ENCODE peak calls at places on chromosome 18, in nine cellular contexts. A is kidney epithelial cell, U is fibroblast of lung, Q is NT2/D1, S is brain microvascular endothelial cell, T is cardiac muscle cell, C is heart left ventricle, B is psoas muscle, H is neural progenitor cell. X is an unnamed sample. For H3K36me3, the result is how much of the 10 kb centered on the place peaks cover.

GRCh38 chr18:22983175-22983574 is 50.0 kb downstream of the RBBP8 start:
- DNase-seq in U (peak), S (no peak), Q (no peak), H (peak), C (no peak), A (no peak), B (no peak), T (peak), X (no peak)

GRCh38 chr18:75563150-75563549 is 135.6 kb upstream of the SMIM21 start:
- DNase-seq in C (no peak), T (no peak), U (no peak), Q (no peak), A (no peak), H (no peak), S (no peak), B (no peak), X (no peak)

GRCh38 chr18:48106976-48107781 is 176.7 kb upstream of the SMAD2 start:
- DNase-seq in C (no peak), A (no peak), S (no peak), T (no peak), H (no peak), Q (peak), B (no peak), U (no peak), X (no peak)

GRCh38 chr18:37085362-37085761 is 256.4 kb downstream of the KIAA1328 start:
- DNase-seq in T (no peak), U (no peak), H (no peak), B (no peak), S (no peak), Q (no peak), A (no peak), C (no peak), X (no peak)

GRCh38 chr18:36297419-36298112 is at the start of gene FHOD3:
- DNase-seq in C (peak), Q (no peak), B (peak), H (peak), S (no peak), T (peak), A (no peak), U (peak), X (peak)

GRCh38 chr18:58502628-58503027 is 126.3 kb downstream of the ALPK2 start:
- DNase-seq in A (no peak), H (no peak), Q (no peak), T (no peak), U (no peak), C (no peak), B (no peak), S (no peak), X (no peak)

GRCh38 chr18:79747156-79747845 is 50.4 kb upstream of the KCNG2 start:
- DNase-seq in U (no peak), B (no peak), T (no peak), C (no peak), A (no peak), Q (no peak), H (no peak), S (no peak), X (no peak)

GRCh38 chr18:80245781-80246655 is 1.3 kb downstream of the PARD6G start:
- DNase-seq in Q (no peak), H (peak), U (peak), A (no peak), T (peak), B (peak), S (no peak), C (peak), X (no peak)

GRCh38 chr18:59380706-59381105 is 21.6 kb upstream of the LMAN1 start:
- DNase-seq in C (no peak), B (no peak), Q (no peak), T (no peak), S (no peak), A (no peak), U (no peak), H (no peak), X (no peak)

GRCh38 chr18:59345556-59345955 is 13.5 kb downstream of the LMAN1 start:
- DNase-seq in H (no peak), B (no peak), A (no peak), Q (no peak), S (no peak), C (no peak), T (no peak), U (no peak), X (no peak)

GRCh38 chr18:13427354-13427753 is 208.8 kb downstream of the LDLRAD4 start:
- DNase-seq in Q (no peak), S (no peak), T (no peak), U (no peak), C (peak), A (no peak), B (no peak), H (no peak), X (no peak)

GRCh38 chr18:79440316-79440715 is 44.6 kb downstream of the NFATC1 start:
- DNase-seq in S (no peak), C (no peak), T (no peak), U (no peak), B (no peak), Q (no peak), H (no peak), A (no peak), X (no peak)

GRCh38 chr18:12328179-12328823 is 20.3 kb downstream of the TUBB6 start:
- DNase-seq in B (no peak), S (no peak), C (no peak), Q (no peak), A (no peak), U (no peak), H (no peak), T (no peak), X (no peak)
- H3K36me3 ChIP-seq in B (under half), S (half or more), C (under half), Q (half or more), A (under half), U (under half), H (under half), T (under half), X (under half)

DNA sequence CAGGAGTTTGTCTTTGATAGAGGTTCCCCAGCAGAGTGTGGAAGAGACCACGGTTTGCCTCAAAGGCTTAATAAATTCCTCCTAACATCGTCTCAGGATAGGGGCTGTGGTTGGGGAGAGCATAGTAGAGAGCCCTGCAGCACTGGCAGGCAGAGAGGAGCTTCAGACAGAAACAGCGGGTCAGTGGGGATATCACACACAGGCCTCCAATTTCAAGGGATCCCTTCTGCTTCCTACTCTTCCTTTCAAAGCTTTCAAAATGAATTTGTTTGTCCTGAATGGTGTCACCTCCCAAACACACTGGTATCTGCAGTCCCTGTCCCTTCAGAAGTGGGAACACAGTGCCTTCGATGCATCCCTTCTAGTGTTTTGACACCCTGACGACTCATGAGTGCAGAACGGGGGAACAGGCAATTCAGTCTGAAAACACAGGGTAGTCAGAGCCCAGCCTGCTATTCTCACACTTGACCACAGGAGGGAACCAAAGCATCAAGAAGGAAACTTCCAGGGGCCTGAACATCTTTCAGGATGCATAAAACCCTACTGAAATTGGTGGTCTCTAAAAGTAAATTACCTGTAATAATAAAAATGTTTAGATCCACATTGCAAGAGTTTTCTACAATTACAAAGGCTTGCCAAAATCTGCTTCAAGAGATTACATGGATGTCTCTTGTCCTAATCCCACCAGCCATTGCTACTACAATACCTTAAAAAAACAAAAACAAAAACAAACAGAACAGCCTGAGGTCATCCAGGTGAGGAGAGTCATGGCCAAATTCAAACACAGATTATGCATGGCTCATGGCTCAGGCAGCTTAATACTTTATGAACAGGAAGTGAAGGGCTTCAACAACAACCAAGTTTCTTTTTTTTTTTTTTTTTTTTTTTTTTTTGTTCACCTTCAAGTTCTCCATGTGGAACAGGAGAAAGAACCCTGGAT is 49.8 kb downstream of the SLC14A2 start:
- DNase-seq in U (peak), Q (peak), A (peak), B (peak), S (peak), H (peak), T (peak), C (peak), X (peak)
- H3K4me3 ChIP-seq in U (no peak), Q (no peak), A (no peak), B (no peak), S (no peak), H (no peak), T (no peak), C (no peak), X (no peak)

GRCh38 chr18:3392467-3392855 is 57.5 kb upstream of the TGIF1 start:
- DNase-seq in A (no peak), U (no peak), B (no peak), H (no peak), T (no peak), C (no peak), S (no peak), Q (no peak), X (no peak)

GRCh38 chr18:3394648-3395047 is 55.3 kb upstream of the TGIF1 start:
- DNase-seq in A (no peak), S (no peak), H (no peak), U (no peak), T (no peak), B (no peak), Q (no peak), C (no peak), X (no peak)

GRCh38 chr18:3388980-3389379 is 61.0 kb upstream of the TGIF1 start:
- DNase-seq in B (no peak), T (no peak), H (no peak), C (no peak), S (no peak), A (no peak), U (no peak), Q (no peak), X (no peak)

GRCh38 chr18:3389977-3390376 is 60.0 kb upstream of the TGIF1 start:
- DNase-seq in S (no peak), Q (no peak), T (no peak), C (no peak), B (no peak), H (no peak), A (no peak), U (no peak), X (no peak)

DNA sequence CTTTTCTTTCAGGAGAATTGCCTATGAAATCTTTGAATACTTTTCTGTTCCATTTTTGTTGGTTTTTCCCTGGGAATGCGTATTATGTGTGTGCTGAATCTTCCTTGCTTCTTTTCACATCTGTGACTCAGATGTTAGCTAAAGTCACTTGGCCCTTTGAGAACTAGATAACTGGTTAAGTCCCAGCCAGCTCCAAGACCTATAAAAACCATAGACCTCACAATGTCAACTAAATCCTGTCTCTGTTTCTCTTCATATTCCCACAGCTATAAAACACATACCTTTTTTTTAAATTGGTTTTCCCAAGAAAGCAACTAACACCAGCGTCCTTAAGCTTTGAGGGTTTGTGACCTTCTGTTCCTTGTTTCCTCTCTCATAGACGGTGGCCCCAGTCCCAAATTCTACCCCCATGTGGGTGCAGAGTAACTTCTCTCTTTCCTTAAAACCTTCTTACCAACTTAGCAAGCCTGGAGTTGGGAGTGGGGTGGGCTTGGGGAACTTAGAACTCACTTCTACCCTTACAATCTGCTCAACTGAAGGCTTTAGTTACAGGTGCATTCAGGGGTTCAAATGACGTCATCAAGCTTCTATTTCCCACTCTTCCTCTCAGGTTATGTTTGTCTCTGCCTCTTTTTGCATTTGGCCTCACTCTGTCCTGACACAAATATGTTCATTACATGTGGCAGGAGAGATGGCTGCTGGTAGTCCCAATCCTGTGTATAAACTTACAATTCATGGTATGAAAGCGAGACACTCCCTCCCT is 58.1 kb upstream of the TGIF1 start:
- DNase-seq in U (no peak), H (no peak), T (no peak), Q (no peak), C (no peak), S (no peak), A (no peak), B (no peak), X (no peak)
- H3K36me3 ChIP-seq in U (under half), H (under half), T (under half), Q (under half), C (under half), S (under half), A (under half), B (under half), X (under half)

GRCh38 chr18:31042068-31042390 is 513 bp downstream of the DSC3 start:
- DNase-seq in H (no peak), A (no peak), S (no peak), U (no peak), Q (no peak), C (no peak), B (no peak), T (peak), X (no peak)
- H3K4me3 ChIP-seq in H (peak), A (peak), S (peak), U (no peak), Q (peak), C (peak), B (peak), T (peak), X (no peak)

GRCh38 chr18:2709316-2709715 is 53.8 kb downstream of the SMCHD1 start:
- DNase-seq in A (no peak), C (no peak), U (peak), H (no peak), S (no peak), B (no peak), T (no peak), Q (no peak), X (no peak)

GRCh38 chr18:2699001-2699400 is 43.5 kb downstream of the SMCHD1 start:
- DNase-seq in T (no peak), U (no peak), H (no peak), B (no peak), Q (no peak), C (no peak), S (no peak), A (no peak), X (no peak)

GRCh38 chr18:2707559-2708168 is 52.1 kb downstream of the SMCHD1 start:
- DNase-seq in C (no peak), Q (no peak), A (no peak), H (no peak), T (no peak), U (peak), B (no peak), S (no peak), X (no peak)

GRCh38 chr18:2706903-2707302 is 51.4 kb downstream of the SMCHD1 start:
- DNase-seq in B (no peak), C (no peak), S (no peak), T (no peak), H (peak), Q (no peak), A (no peak), U (no peak), X (no peak)

DNA sequence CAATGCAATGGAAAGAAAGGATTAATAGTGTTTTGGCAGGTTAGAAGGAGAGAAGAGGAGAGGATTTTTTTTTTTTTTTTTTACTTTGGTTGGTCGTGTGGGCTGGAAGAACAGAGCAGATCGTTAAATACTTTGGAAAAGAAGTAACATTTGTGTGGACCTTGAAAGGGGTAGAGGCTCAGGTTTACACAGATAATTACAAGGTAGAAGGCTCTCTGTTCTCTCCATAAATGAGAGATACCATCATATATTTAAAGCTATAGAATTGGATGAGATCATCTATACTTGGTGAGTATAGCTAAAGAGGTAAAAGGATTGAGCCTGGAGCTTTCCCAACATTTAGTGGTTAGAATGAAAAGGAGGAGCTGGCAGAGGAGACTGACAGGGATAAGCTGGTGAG is 49.0 kb downstream of the SMCHD1 start:
- DNase-seq in H (no peak), A (no peak), S (no peak), Q (no peak), T (no peak), B (no peak), U (no peak), C (no peak), X (no peak)
- H3K36me3 ChIP-seq in H (under half), A (under half), S (under half), Q (half or more), T (half or more), B (under half), U (under half), C (under half), X (under half)